ENCODE peak calls at places on chromosomes 5 and 9, in four cellular contexts. T is transverse colon, A is mucosa of descending colon, Q is BE2C. E is an unnamed sample.
A peak's percentile ranks its signal among the peaks of the same experiment; 100 is the strongest.

GRCh38 chr5:141814064-141814982 is 63.9 kb downstream of the PCDH1 start:
- DNase-seq in Q (peak; percentile 87), T (peak; percentile 64), A (no peak), E (no peak)

GRCh38 chr5:137752873-137753226 is 1.3 kb downstream of the HNRNPA0 start:
- DNase-seq in Q (no peak), A (no peak), T (peak; percentile 21), E (no peak)

GRCh38 chr5:116446356-116447005 is 128.1 kb downstream of the SEMA6A start:
- DNase-seq in A (no peak), Q (no peak), T (no peak), E (no peak)

GRCh38 chr5:172616730-172617129 is 24.3 kb upstream of the NEURL1B start:
- DNase-seq in A (no peak), Q (no peak), T (no peak), E (no peak)

GRCh38 chr9:76365028-76365427 is 29.2 kb downstream of the RFK start:
- DNase-seq in Q (no peak), A (no peak), T (no peak), E (no peak)

GRCh38 chr5:27007121-27007520 is 31.3 kb downstream of the CDH9 start:
- DNase-seq in A (no peak), Q (no peak), T (no peak), E (no peak)

GRCh38 chr5:54743997-54744788 is 226.6 kb downstream of the SNX18 start:
- DNase-seq in Q (no peak), T (peak; percentile 46), A (peak; percentile 56), E (no peak)

GRCh38 chr5:63794979-63795378 is 167.3 kb downstream of the HTR1A start:
- DNase-seq in Q (no peak), A (no peak), T (no peak), E (no peak)

GRCh38 chr5:106311230-106311629 is 1359.5 kb downstream of the EFNA5 start:
- DNase-seq in Q (no peak), A (no peak), T (no peak), E (no peak)

GRCh38 chr9:109463924-109464625 is 34.0 kb downstream of the PTPN3 start:
- DNase-seq in A (no peak), T (no peak), Q (no peak), E (no peak)
- TF ChIP-seq CTCF in A (no peak), T (no peak), Q (no peak), E (no peak)

DNA sequence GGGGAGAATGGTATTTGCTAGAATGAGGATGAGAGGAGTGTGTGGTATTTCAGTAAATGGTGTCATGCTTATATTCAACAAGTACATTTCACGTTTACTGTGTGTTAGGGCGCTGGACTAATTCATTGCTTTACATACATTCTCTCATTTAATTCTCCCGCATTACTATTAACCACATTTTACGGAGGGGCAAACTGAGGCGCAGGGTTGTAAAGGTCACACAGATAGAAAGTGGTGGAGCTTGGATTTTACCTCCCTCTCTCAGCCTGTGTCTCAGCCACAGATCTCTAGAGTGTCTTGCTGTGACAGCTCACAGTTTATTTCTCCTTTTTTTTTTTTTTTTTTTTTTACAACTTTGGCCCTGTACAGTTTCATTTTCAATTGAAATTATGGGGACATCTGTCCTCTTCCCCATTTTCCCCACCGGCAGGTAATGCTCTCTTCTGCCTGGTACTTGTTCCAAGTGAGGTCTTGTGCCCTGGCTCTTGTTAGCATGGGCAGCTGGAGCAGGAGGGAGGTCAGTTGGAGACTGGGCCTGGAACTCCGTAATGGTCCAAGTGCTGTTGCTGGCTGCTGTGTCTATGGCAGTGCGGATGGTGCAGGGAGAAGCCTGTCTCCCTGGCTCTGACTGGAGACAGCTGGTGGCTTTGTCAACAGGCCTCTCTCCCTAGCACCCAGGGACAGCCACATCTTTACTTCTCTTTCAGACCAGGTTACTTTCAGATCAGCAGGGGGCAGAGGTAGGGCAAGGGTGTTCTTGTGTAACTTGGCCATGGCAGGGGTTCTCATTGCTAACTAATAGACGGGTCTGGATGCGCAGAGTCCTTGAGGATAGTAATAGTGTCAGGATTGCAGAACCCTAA is 20.5 kb upstream of the NDST1 start:
- DNase-seq in Q (peak; percentile 49), A (no peak), T (peak; percentile 46), E (no peak)
- TF ChIP-seq CTCF in Q (peak; percentile 48), A (no peak), T (no peak), E (no peak)

GRCh38 chr5:53426878-53427277 is 53.6 kb upstream of the FST start:
- DNase-seq in A (no peak), T (no peak), Q (no peak), E (no peak)

GRCh38 chr5:53430618-53431252 is 49.7 kb upstream of the FST start:
- DNase-seq in A (no peak), Q (no peak), T (no peak), E (no peak)

GRCh38 chr5:53431665-53432064 is 48.8 kb upstream of the FST start:
- DNase-seq in Q (no peak), A (no peak), T (no peak), E (no peak)

GRCh38 chr5:53427965-53428364 is 52.5 kb upstream of the FST start:
- DNase-seq in T (no peak), Q (no peak), A (no peak), E (no peak)

DNA sequence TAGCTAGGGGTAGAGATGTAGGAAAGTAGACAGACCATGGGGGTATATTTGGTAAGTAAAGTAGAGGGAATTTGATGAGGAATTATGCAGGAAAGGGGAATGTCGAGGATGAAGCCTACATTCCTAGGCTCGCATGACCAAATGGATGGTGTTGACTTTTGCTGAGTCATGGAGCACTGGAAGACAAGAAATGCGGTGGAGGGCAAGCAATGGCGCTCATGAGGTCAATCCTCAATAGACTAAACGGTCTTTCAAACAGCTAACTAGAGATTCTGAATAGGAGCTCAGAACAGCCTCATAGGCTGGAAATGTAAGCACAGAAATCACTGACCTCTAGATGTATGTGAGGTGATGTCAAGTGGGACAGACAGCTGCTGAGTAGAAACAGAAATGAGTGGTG is 50.7 kb upstream of the FST start:
- DNase-seq in A (no peak), T (no peak), Q (no peak), E (no peak)
- TF ChIP-seq CTCF in A (no peak), T (no peak), Q (no peak), E (no peak)

DNA sequence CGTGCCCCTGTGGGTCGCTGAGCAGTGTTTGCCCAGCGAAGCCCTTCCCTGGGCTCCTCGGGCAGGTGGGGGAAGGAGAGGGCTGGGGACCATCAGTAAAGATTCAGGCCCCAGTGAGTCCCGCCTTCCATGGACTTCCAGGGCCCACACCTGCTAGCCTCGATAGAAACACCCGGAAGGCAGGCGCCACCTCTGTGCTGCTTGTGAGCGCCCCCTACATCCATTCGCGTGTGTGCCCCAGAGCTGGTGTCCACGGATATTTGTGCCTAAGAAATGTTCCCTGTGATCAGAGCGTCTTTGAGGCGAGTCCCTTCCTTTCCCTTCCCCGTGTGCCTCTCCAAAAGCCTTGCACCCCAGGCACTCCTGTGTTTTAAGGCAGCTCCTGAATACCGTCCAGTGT is 101.2 kb downstream of the COL5A1 start:
- DNase-seq in Q (no peak), T (no peak), A (no peak), E (no peak)
- TF ChIP-seq CTCF in Q (peak; percentile 9), T (no peak), A (no peak), E (no peak)

DNA sequence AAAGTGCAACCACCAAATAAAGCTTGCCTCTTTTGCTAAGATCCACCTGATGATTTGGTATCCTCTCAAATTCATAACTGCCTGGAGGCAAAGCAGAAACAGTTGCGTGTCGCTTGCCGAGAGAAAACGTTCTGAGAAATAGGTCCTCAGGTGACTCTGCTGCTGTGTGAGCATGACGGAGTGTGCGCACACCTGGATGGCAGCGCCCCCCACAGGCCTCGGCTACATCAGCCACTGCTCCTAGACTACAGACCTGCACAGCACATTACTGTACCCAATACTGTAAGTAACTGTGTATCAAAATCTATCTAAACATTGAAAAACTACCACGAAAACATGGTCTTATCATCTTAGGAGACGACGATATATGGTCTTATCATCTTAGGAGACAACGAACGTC is 87.4 kb downstream of the CAMSAP1 start:
- DNase-seq in A (no peak), Q (no peak), T (no peak), E (no peak)
- TF ChIP-seq CTCF in A (no peak), Q (peak; percentile 35), T (no peak), E (peak; percentile 31)

GRCh38 chr5:73434921-73435320 is 13.7 kb downstream of the FOXD1 start:
- DNase-seq in Q (no peak), A (no peak), T (no peak), E (no peak)

GRCh38 chr5:73433272-73433981 is 15.2 kb downstream of the FOXD1 start:
- DNase-seq in A (no peak), Q (no peak), T (no peak), E (no peak)

GRCh38 chr5:73435640-73436534 is 12.7 kb downstream of the FOXD1 start:
- DNase-seq in A (no peak), T (no peak), Q (no peak), E (no peak)

GRCh38 chr5:73433982-73434342 is 14.6 kb downstream of the FOXD1 start:
- DNase-seq in T (no peak), Q (no peak), A (no peak), E (no peak)

DNA sequence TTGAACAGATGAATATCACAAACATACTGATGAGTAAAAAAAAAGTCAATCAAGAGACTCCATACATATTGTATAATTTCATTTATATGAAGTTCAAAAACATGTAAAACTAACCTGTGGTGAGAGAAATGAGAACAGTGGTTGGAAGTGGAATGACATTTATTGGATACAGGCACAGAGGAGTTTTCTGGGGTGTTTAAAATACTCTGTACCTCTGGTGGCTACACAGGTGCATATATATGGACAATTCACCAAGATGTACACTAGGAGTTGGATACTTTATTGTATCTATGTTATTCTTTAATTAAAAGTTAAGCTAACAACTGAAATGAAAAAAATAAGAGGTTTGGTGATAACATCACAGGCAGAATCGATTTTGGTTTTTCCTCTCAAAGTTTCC is 14.1 kb downstream of the FOXD1 start:
- DNase-seq in T (no peak), Q (no peak), A (no peak), E (no peak)
- TF ChIP-seq CTCF in T (no peak), Q (no peak), A (no peak), E (peak; percentile 55)

GRCh38 chr5:131357739-131358561 is 94.1 kb downstream of the CDC42SE2 start:
- DNase-seq in Q (no peak), T (no peak), A (no peak), E (no peak)
- TF ChIP-seq CTCF in Q (no peak), T (no peak), A (no peak), E (no peak)

GRCh38 chr5:132871885-132872284 is 1.6 kb upstream of the LEAP2 start:
- DNase-seq in T (no peak), A (no peak), Q (no peak), E (no peak)
- TF ChIP-seq CTCF in T (no peak), A (no peak), Q (no peak), E (no peak)

DNA sequence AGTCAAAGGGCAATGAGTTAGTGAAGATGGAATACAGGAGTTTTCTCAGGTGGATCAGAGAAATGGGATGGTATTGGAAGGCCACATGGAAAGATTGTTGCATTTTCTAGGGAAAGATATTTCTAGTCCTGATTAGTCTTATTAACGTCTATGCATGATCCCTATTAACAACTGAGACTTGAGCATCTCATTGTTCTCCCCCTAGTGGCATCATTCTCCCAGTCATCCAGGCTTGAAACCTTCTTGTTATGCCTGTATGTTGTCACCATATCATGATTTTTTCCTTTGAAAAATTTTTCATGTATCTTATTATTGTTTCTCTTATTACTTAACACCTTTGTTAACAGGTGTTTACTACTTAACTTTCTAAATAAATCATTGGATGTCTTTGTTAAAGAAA is 34.4 kb downstream of the KIF2A start:
- DNase-seq in T (no peak), A (no peak), Q (no peak), E (no peak)
- TF ChIP-seq CTCF in T (no peak), A (no peak), Q (peak; percentile 62), E (peak; percentile 64)